ENCODE peak calls at places on chromosomes 1 and 21, in six cellular contexts. P is hippocampal formation; E is endothelial cell of umbilical vein; R is islet precursor cell; H is iris pigment epithelial cell; I is effector memory CD8-positive, alpha-beta T cell. F is an unnamed sample.

GRCh38 chr1:87330201-87330953 is 1.7 kb downstream of the LMO4 start:
- DNase-seq in P (peak), E (peak), R (peak), H (peak), I (no peak), F (no peak)

GRCh38 chr1:49125746-49126145 is 349.1 kb upstream of the BEND5 start:
- DNase-seq in P (no peak), E (no peak), R (no peak), H (no peak), I (no peak), F (no peak)

GRCh38 chr1:36829951-36830350 is 204.4 kb downstream of the GRIK3 start:
- DNase-seq in P (no peak), E (no peak), R (no peak), H (no peak), I (no peak), F (no peak)

GRCh38 chr1:78223417-78224215 is 177.8 kb downstream of the GIPC2 start:
- DNase-seq in P (no peak), E (no peak), R (no peak), H (peak), I (no peak), F (no peak)

GRCh38 chr1:157219600-157219999 is 81.4 kb upstream of the ETV3 start:
- DNase-seq in P (no peak), E (no peak), R (no peak), H (no peak), I (no peak), F (no peak)

GRCh38 chr1:40313329-40313957 is 3.6 kb downstream of the COL9A2 start:
- DNase-seq in P (no peak), E (no peak), R (no peak), H (no peak), I (no peak), F (no peak)

GRCh38 chr1:40692429-40692905 is 963 bp downstream of the NFYC start:
- DNase-seq in P (no peak), E (no peak), R (peak), H (peak), I (no peak), F (peak)

GRCh38 chr1:53350853-53351767 is 23.2 kb upstream of the LRP8 start:
- DNase-seq in P (no peak), E (no peak), R (peak), H (no peak), I (no peak), F (no peak)

GRCh38 chr21:42026072-42026415 is 15.9 kb upstream of the ZBTB21 start:
- DNase-seq in P (no peak), E (no peak), R (no peak), H (no peak), I (no peak), F (no peak)

GRCh38 chr1:24236170-24237045 is 49.3 kb upstream of the IFNLR1 start:
- DNase-seq in P (no peak), E (no peak), R (peak), H (peak), I (no peak), F (no peak)

GRCh38 chr1:21623411-21623961 is 45.7 kb downstream of the RAP1GAP start:
- DNase-seq in P (no peak), E (no peak), R (no peak), H (no peak), I (no peak), F (no peak)

F was measured in dermis microvascular lymphatic vessel endothelial cell.